ENCODE peak calls at places on chromosomes 16 and 17, in four cellular contexts. One of them, this sample, is unnamed.

GRCh38 chr16:23016372-23016771 is 132.9 kb downstream of the USP31 start:
- DNase-seq in HL-60: no peak
- DNase-seq in K562: no peak
- DNase-seq in GM12878: peak
- DNase-seq in this sample: no peak

GRCh38 chr16:552171-552570 is 8.0 kb upstream of the PRR35 start:
- DNase-seq in HL-60: no peak
- DNase-seq in GM12878: no peak
- DNase-seq in K562: no peak
- DNase-seq in this sample: no peak

GRCh38 chr16:51553314-51553713 is 402.2 kb upstream of the SALL1 start:
- DNase-seq in GM12878: no peak
- DNase-seq in K562: no peak
- DNase-seq in HL-60: no peak
- DNase-seq in this sample: no peak

GRCh38 chr16:70574595-70575271 is 51.1 kb downstream of the SF3B3 start:
- DNase-seq in GM12878: no peak
- DNase-seq in K562: no peak
- DNase-seq in HL-60: no peak
- DNase-seq in this sample: no peak

GRCh38 chr17:41547378-41547841 is 19.3 kb upstream of the KRT19 start:
- DNase-seq in K562: no peak
- DNase-seq in GM12878: no peak
- DNase-seq in HL-60: no peak
- DNase-seq in this sample: no peak

GRCh38 chr17:34081269-34081668 is 173.8 kb upstream of the CCL2 start:
- DNase-seq in GM12878: no peak
- DNase-seq in HL-60: no peak
- DNase-seq in K562: peak
- DNase-seq in this sample: peak

GRCh38 chr16:8850279-8850885 is 18.4 kb downstream of the CARHSP1 start:
- DNase-seq in HL-60: peak
- DNase-seq in K562: no peak
- DNase-seq in GM12878: no peak
- DNase-seq in this sample: peak

GRCh38 chr16:31754998-31755615 is 118.5 kb upstream of the ZNF267 start:
- DNase-seq in GM12878: no peak
- DNase-seq in K562: no peak
- DNase-seq in HL-60: no peak
- DNase-seq in this sample: no peak

GRCh38 chr17:48555183-48555615 is 10.3 kb upstream of the HOXB2 start:
- DNase-seq in K562: no peak
- DNase-seq in HL-60: no peak
- DNase-seq in GM12878: no peak
- DNase-seq in this sample: no peak

GRCh38 chr17:50686494-50687199 is 21.1 kb downstream of the ANKRD40 start:
- DNase-seq in K562: no peak
- DNase-seq in GM12878: no peak
- DNase-seq in HL-60: no peak
- DNase-seq in this sample: no peak

GRCh38 chr17:74478369-74479100 is 12.1 kb downstream of the CD300A start:
- DNase-seq in GM12878: peak
- DNase-seq in HL-60: peak
- DNase-seq in K562: no peak
- DNase-seq in this sample: no peak
- TF ChIP-seq SPI1 in GM12878: peak
- TF ChIP-seq SPI1 in HL-60: peak
- TF ChIP-seq SPI1 in K562: peak
- TF ChIP-seq SPI1 in this sample: peak

GRCh38 chr17:80738406-80738805 is 193.8 kb downstream of the RPTOR start:
- DNase-seq in K562: no peak
- DNase-seq in HL-60: peak
- DNase-seq in GM12878: peak
- DNase-seq in this sample: no peak

GRCh38 chr17:80738020-80738380 is 193.4 kb downstream of the RPTOR start:
- DNase-seq in GM12878: no peak
- DNase-seq in HL-60: no peak
- DNase-seq in K562: no peak
- DNase-seq in this sample: no peak

GRCh38 chr17:80738987-80739730 is 194.5 kb downstream of the RPTOR start:
- DNase-seq in HL-60: peak
- DNase-seq in GM12878: no peak
- DNase-seq in K562: no peak
- DNase-seq in this sample: no peak

GRCh38 chr17:80742091-80742490 is 197.5 kb downstream of the RPTOR start:
- DNase-seq in HL-60: no peak
- DNase-seq in GM12878: no peak
- DNase-seq in K562: no peak
- DNase-seq in this sample: no peak

DNA sequence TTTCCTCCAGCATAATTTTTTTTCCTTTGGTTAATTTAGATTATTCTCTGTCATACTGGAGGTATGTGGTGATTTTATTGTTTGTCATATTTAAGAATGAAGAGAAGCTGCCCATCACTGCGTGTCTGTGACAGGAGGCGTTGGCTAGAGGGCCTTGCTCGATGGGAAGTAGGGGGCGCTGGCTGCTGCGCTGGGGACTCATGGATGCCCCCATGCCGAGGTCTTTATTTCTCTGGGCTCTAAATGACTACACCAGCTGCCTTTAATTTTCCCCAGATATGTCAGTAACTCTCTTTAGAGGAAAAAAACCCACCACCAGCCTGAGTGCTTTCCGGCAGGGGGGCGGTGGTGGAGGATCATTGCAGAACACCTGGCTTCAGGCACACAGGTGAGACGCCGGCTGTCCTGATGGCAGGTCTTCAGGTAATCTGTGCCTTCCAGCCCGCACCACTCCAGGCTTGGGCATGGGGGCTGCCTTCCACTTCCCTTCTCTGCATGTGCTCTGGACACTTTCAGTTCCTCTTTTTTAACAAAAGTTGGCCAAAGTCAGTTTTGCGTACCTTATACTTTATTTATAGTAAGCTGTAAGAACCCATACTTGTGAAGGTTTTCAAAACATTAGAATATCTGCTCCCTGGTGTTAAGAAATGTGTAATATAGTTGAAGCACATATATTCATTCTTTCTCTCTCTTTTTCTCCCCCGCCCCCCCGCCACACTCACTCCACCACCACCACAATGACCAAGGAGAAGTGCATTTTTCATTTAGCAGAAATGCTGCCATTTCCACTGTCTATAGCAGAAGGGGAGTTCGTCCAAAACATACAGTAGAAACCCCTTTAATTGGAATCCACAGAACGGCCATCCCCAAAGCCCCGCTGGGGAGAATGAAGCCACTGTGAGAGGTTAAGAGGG is 192.7 kb downstream of the RPTOR start:
- DNase-seq in K562: no peak
- DNase-seq in GM12878: peak
- DNase-seq in HL-60: peak
- DNase-seq in this sample: peak
- TF ChIP-seq SPI1 in K562: peak
- TF ChIP-seq SPI1 in GM12878: peak
- TF ChIP-seq SPI1 in HL-60: peak
- TF ChIP-seq SPI1 in this sample: peak

GRCh38 chr17:76635039-76635438 is 8.5 kb downstream of the ST6GALNAC1 start:
- DNase-seq in K562: no peak
- DNase-seq in GM12878: no peak
- DNase-seq in HL-60: no peak
- DNase-seq in this sample: no peak
- TF ChIP-seq SPI1 in K562: no peak
- TF ChIP-seq SPI1 in GM12878: no peak
- TF ChIP-seq SPI1 in HL-60: no peak
- TF ChIP-seq SPI1 in this sample: no peak

GRCh38 chr17:62800580-62800979 is 7.5 kb downstream of the MARCHF10 start:
- DNase-seq in GM12878: no peak
- DNase-seq in K562: no peak
- DNase-seq in HL-60: no peak
- DNase-seq in this sample: no peak
- TF ChIP-seq SPI1 in GM12878: no peak
- TF ChIP-seq SPI1 in K562: no peak
- TF ChIP-seq SPI1 in HL-60: no peak
- TF ChIP-seq SPI1 in this sample: no peak

GRCh38 chr17:31696184-31696602 is 162.9 kb downstream of the COPRS start:
- DNase-seq in K562: no peak
- DNase-seq in HL-60: no peak
- DNase-seq in GM12878: no peak
- DNase-seq in this sample: no peak
- TF ChIP-seq SPI1 in K562: no peak
- TF ChIP-seq SPI1 in HL-60: no peak
- TF ChIP-seq SPI1 in GM12878: no peak
- TF ChIP-seq SPI1 in this sample: no peak

DNA sequence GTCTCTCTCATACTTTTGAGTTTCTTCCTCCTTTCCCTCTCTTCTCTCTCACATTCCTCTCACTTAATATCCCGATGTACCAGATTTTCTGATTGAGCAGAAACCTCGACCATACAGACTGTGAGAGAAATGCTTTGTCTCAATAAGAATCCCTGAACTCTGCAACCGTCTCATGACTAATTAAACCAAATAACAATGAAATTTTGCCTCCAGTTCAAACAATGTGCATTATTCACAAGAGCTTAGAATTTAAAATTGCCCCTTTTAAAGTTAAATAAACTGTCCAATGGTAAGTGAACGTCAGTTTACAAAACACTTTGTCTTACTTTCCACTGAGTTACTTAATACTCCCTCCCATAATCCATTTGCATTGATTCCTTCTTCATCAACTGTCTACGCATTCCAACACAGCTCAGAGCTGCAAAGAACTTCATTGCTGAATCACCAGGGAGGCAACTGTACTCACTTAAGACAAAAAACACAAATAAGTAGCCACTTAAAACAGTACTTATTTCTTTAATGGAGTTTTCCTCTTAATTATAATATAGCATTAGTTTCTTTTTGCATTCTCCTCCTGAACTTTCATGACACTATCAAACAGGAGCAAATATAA is 4.9 kb downstream of the CDH11 start:
- DNase-seq in HL-60: no peak
- DNase-seq in GM12878: no peak
- DNase-seq in K562: no peak
- DNase-seq in this sample: no peak
- TF ChIP-seq SPI1 in HL-60: no peak
- TF ChIP-seq SPI1 in GM12878: no peak
- TF ChIP-seq SPI1 in K562: no peak
- TF ChIP-seq SPI1 in this sample: no peak